ENCODE peak calls at places on chromosomes 1 and 21, in four cellular contexts. V is HepG2, F is K562, M is H1. E is an unnamed sample.

GRCh38 chr1:31714442-31715096 is 10.8 kb upstream of the COL16A1 start:
- DNase-seq in F (peak), M (no peak), V (peak), E (no peak)

GRCh38 chr1:227941509-227942020 is 6.2 kb downstream of the WNT9A start:
- DNase-seq in F (peak), V (no peak), M (no peak), E (no peak)

GRCh38 chr1:6596351-6596750 is 6.3 kb downstream of the KLHL21 start:
- DNase-seq in F (no peak), M (no peak), V (no peak), E (no peak)

GRCh38 chr1:174090476-174090875 is 68.3 kb upstream of the RC3H1 start:
- DNase-seq in V (no peak), M (no peak), F (no peak), E (no peak)

GRCh38 chr1:244599937-244600350 is 53.0 kb upstream of the DESI2 start:
- DNase-seq in M (no peak), F (peak), V (peak), E (peak)

GRCh38 chr1:4170953-4171352 is 270.9 kb upstream of the C1orf174 start:
- DNase-seq in V (no peak), F (no peak), M (no peak), E (no peak)

GRCh38 chr1:240878631-240879030 is 266.7 kb upstream of the GREM2 start:
- DNase-seq in V (no peak), M (no peak), F (no peak), E (no peak)

GRCh38 chr1:54329337-54329954 is 76.7 kb downstream of the SSBP3 start:
- DNase-seq in F (no peak), M (no peak), V (no peak), E (no peak)

DNA sequence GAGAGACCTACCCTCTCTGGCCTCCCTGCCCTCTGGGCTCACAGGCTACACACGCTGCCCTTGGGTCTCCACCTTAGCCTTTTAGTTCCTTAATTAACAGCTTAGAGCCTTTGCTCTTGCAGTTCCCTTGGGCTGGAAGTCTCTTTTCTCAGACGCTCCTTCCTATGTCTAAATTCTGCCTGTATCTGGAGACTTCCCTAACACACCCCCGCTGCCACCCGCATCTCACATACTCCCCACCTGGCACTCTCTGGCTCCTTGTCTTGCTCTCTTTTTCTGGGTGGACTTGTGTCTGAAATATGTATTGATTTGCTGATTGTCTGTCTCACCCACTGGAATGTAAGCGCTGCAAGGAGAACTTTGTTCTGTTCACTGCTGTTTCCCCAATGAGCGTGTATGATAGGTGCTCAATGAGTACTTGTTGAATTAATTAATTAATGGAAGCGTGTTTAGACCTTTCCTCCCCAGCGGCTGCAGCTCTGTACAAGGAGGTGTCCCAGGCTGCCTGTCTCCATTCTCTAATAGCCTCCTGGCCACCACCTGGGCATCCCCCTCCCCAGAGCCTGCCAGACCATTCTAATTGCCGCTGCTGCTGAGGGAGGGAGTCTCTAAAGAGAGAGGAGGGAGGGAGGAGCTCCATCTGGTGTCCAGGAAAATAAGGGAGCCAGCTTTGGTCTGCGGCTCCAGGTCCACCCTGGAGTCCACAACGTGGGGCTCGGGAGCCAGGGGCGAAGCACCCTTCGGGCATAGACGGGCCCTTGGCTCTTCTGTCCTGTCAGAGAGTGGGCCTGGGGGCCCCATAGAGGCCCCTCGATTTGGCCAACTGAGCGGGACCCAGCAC is 95.3 kb downstream of the RNF220 start:
- DNase-seq in M (no peak), F (peak), V (peak), E (no peak)
- TF ChIP-seq EZH2 in M (no peak), F (no peak), V (no peak), E (no peak)

GRCh38 chr1:182875889-182876288 is 36.7 kb downstream of the DHX9 start:
- DNase-seq in V (no peak), F (no peak), M (no peak), E (no peak)
- TF ChIP-seq FOSL1 in V (no peak), F (no peak), M (no peak), E (no peak)

DNA sequence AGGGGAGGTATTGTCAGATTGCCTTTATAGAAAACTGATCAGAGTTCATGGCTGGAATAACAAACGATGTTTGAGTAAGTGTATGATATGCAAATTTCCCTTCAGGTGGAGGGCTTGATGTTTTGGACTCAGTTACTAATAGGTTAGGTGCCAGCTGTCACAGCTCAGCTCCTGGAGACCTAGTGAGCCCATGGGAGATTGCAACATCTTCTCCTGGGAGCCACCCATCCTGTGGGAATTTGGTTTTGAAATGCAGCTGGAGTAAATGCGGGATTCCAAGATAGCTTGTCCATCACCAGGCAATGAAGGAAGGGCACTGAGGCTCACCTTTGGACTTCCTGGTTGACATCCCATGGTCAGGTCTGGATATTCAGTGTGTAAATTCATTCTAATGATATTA is 211.4 kb upstream of the NRIP1 start:
- DNase-seq in M (no peak), V (no peak), F (no peak), E (no peak)
- TF ChIP-seq SRF in M (no peak), V (no peak), F (no peak), E (no peak)

GRCh38 chr1:235648954-235649721 is 446 bp downstream of the GNG4 start:
- DNase-seq in F (no peak), V (peak), M (no peak), E (no peak)
- TF ChIP-seq EZH2 in F (no peak), V (no peak), M (no peak), E (no peak)

GRCh38 chr1:182702826-182703524 is 18.6 kb upstream of the RGS8 start:
- DNase-seq in V (no peak), M (no peak), F (no peak), E (no peak)
- TF ChIP-seq FOSL1 in V (no peak), M (no peak), F (no peak), E (no peak)

GRCh38 chr1:38925381-38925780 is 16.2 kb downstream of the RHBDL2 start:
- DNase-seq in V (no peak), F (no peak), M (no peak), E (no peak)

GRCh38 chr1:38932496-38933014 is 9.1 kb downstream of the RHBDL2 start:
- DNase-seq in M (no peak), V (no peak), F (no peak), E (no peak)

GRCh38 chr1:38926091-38926490 is 15.5 kb downstream of the RHBDL2 start:
- DNase-seq in V (no peak), M (no peak), F (no peak), E (no peak)

GRCh38 chr1:38929476-38929875 is 12.2 kb downstream of the RHBDL2 start:
- DNase-seq in F (no peak), V (no peak), M (no peak), E (no peak)

GRCh38 chr1:38929054-38929453 is 12.6 kb downstream of the RHBDL2 start:
- DNase-seq in M (no peak), F (no peak), V (no peak), E (no peak)
- TF ChIP-seq SRF in M (no peak), F (no peak), V (no peak), E (no peak)

E was measured in HCT116.